ENCODE peak calls at places on chromosomes 12 and 14, in eight cellular contexts. Z, W, S, T, J, A, D and U are unnamed samples.

GRCh38 chr12:131604146-131604844 is 106.6 kb upstream of the SFSWAP start:
- DNase-seq in Z (no peak), W (no peak), S (no peak), T (no peak), J (no peak), A (no peak), D (no peak), U (no peak)

GRCh38 chr14:103126873-103127304 is 3.6 kb downstream of the TNFAIP2 start:
- DNase-seq in Z (no peak), W (peak), S (no peak), T (no peak), J (no peak), A (peak), D (no peak), U (peak)

GRCh38 chr12:47085815-47086252 is 6.1 kb upstream of the AMIGO2 start:
- DNase-seq in Z (no peak), W (peak), S (peak), T (no peak), J (no peak), A (no peak), D (no peak), U (peak)

GRCh38 chr12:124914392-124915248 is at the start of gene UBC:
- DNase-seq in Z (peak), W (peak), S (peak), T (peak), J (no peak), A (peak), D (no peak), U (peak)

GRCh38 chr12:68001486-68002466 is 12.5 kb downstream of the IFNG-AS1 start:
- DNase-seq in Z (no peak), W (no peak), S (peak), T (peak), J (no peak), A (no peak), D (no peak), U (peak)

GRCh38 chr14:32259368-32260013 is 56.4 kb upstream of the RNU6-8 start:
- DNase-seq in Z (peak), W (peak), S (peak), T (peak), J (no peak), A (peak), D (peak), U (peak)

GRCh38 chr14:95305145-95305544 is 14.6 kb downstream of the CLMN start:
- DNase-seq in Z (no peak), W (no peak), S (no peak), T (no peak), J (no peak), A (no peak), D (no peak), U (no peak)

GRCh38 chr12:58413794-58414193 is 472.4 kb downstream of the ATP23 start:
- DNase-seq in Z (no peak), W (no peak), S (peak), T (no peak), J (no peak), A (no peak), D (no peak), U (peak)

GRCh38 chr14:52124791-52125661 is 56.2 kb upstream of the NID2 start:
- DNase-seq in Z (no peak), W (no peak), S (peak), T (no peak), J (peak), A (no peak), D (no peak), U (peak)

GRCh38 chr12:103301642-103302620 is 193.8 kb downstream of the C12orf42 start:
- DNase-seq in Z (no peak), W (no peak), S (no peak), T (no peak), J (peak), A (peak), D (no peak), U (no peak)

GRCh38 chr12:52251367-52252055 is 18.5 kb downstream of the KRT7 start:
- DNase-seq in Z (no peak), W (no peak), S (peak), T (no peak), J (no peak), A (no peak), D (no peak), U (no peak)

GRCh38 chr14:52922656-52923055 is 28.2 kb downstream of the FERMT2 start:
- DNase-seq in Z (no peak), W (no peak), S (no peak), T (no peak), J (no peak), A (no peak), D (no peak), U (peak)

GRCh38 chr14:51014086-51014485 is 69.8 kb upstream of the PYGL start:
- DNase-seq in Z (no peak), W (no peak), S (no peak), T (no peak), J (no peak), A (no peak), D (no peak), U (no peak)

GRCh38 chr12:76202621-76203020 is 118.1 kb upstream of the NAP1L1 start:
- DNase-seq in Z (no peak), W (no peak), S (no peak), T (no peak), J (no peak), A (no peak), D (no peak), U (no peak)

GRCh38 chr12:92912052-92912451 is 17.0 kb downstream of the EEA1 start:
- DNase-seq in Z (no peak), W (no peak), S (no peak), T (no peak), J (no peak), A (no peak), D (no peak), U (no peak)

GRCh38 chr12:31390991-31391390 is 65.0 kb upstream of the SINHCAF start:
- DNase-seq in Z (no peak), W (no peak), S (no peak), T (no peak), J (no peak), A (no peak), D (no peak), U (no peak)

GRCh38 chr12:31387011-31387410 is 61.1 kb upstream of the SINHCAF start:
- DNase-seq in Z (no peak), W (no peak), S (no peak), T (no peak), J (no peak), A (no peak), D (no peak), U (no peak)

GRCh38 chr12:31387466-31387865 is 61.5 kb upstream of the SINHCAF start:
- DNase-seq in Z (no peak), W (no peak), S (no peak), T (no peak), J (no peak), A (no peak), D (no peak), U (no peak)

GRCh38 chr12:31388713-31389112 is 62.8 kb upstream of the SINHCAF start:
- DNase-seq in Z (no peak), W (no peak), S (no peak), T (no peak), J (no peak), A (no peak), D (no peak), U (no peak)

GRCh38 chr12:31386364-31386777 is 60.4 kb upstream of the SINHCAF start:
- DNase-seq in Z (no peak), W (no peak), S (no peak), T (no peak), J (peak), A (no peak), D (no peak), U (no peak)
- H3K4me2 ChIP-seq in Z (no peak), W (no peak), S (no peak), T (no peak), J (peak), A (no peak), D (no peak), U (no peak)

GRCh38 chr12:22628228-22628627 is 3.3 kb downstream of the ETNK1 start:
- DNase-seq in Z (no peak), W (no peak), S (no peak), T (no peak), J (no peak), A (no peak), D (no peak), U (no peak)
- TF ChIP-seq MAX in Z (no peak), W (no peak), S (no peak), T (no peak), J (no peak), A (no peak), D (no peak), U (no peak)

GRCh38 chr12:27820564-27820963 is 40.5 kb upstream of the MANSC4 start:
- DNase-seq in Z (no peak), W (no peak), S (no peak), T (no peak), J (no peak), A (no peak), D (no peak), U (peak)

GRCh38 chr12:27823038-27823437 is 43.0 kb upstream of the MANSC4 start:
- DNase-seq in Z (no peak), W (no peak), S (no peak), T (no peak), J (no peak), A (no peak), D (no peak), U (no peak)

GRCh38 chr12:27821259-27821973 is 41.4 kb upstream of the MANSC4 start:
- DNase-seq in Z (peak), W (peak), S (peak), T (peak), J (peak), A (peak), D (peak), U (peak)

GRCh38 chr12:27824126-27824842 is 44.2 kb upstream of the MANSC4 start:
- DNase-seq in Z (no peak), W (no peak), S (no peak), T (no peak), J (no peak), A (no peak), D (peak), U (no peak)

GRCh38 chr12:27822076-27822712 is 42.2 kb upstream of the MANSC4 start:
- DNase-seq in Z (peak), W (no peak), S (peak), T (no peak), J (no peak), A (no peak), D (peak), U (peak)
- H3K4me2 ChIP-seq in Z (peak), W (peak), S (peak), T (no peak), J (no peak), A (peak), D (peak), U (peak)

GRCh38 chr14:67416810-67417209 is 4.8 kb upstream of the PLEK2 start:
- DNase-seq in Z (no peak), W (no peak), S (no peak), T (no peak), J (no peak), A (no peak), D (no peak), U (no peak)

GRCh38 chr14:67411820-67412421 is at the start of gene PLEK2:
- DNase-seq in Z (peak), W (no peak), S (peak), T (no peak), J (no peak), A (peak), D (no peak), U (no peak)

GRCh38 chr14:67411375-67411774 is 590 bp downstream of the PLEK2 start:
- DNase-seq in Z (no peak), W (no peak), S (no peak), T (no peak), J (no peak), A (no peak), D (no peak), U (no peak)

GRCh38 chr14:67416085-67416484 is 4.1 kb upstream of the PLEK2 start:
- DNase-seq in Z (no peak), W (no peak), S (no peak), T (peak), J (no peak), A (no peak), D (no peak), U (no peak)

GRCh38 chr14:67413806-67414769 is 2.1 kb upstream of the PLEK2 start:
- DNase-seq in Z (peak), W (peak), S (peak), T (peak), J (peak), A (no peak), D (no peak), U (peak)
- TF ChIP-seq MAX in Z (no peak), W (no peak), S (peak), T (no peak), J (no peak), A (no peak), D (no peak), U (no peak)

GRCh38 chr14:68215628-68216027 is 396.0 kb downstream of the RAD51B start:
- DNase-seq in Z (no peak), W (no peak), S (no peak), T (no peak), J (no peak), A (no peak), D (peak), U (no peak)
- H3K4me2 ChIP-seq in Z (no peak), W (no peak), S (no peak), T (no peak), J (no peak), A (no peak), D (peak), U (no peak)

GRCh38 chr12:26091837-26092236 is 33.0 kb downstream of the BHLHE41 start:
- DNase-seq in Z (no peak), W (no peak), S (no peak), T (no peak), J (no peak), A (peak), D (no peak), U (no peak)

GRCh38 chr12:26092706-26093105 is 32.1 kb downstream of the BHLHE41 start:
- DNase-seq in Z (no peak), W (no peak), S (no peak), T (no peak), J (no peak), A (no peak), D (no peak), U (no peak)

GRCh38 chr12:26088999-26089398 is 35.8 kb downstream of the BHLHE41 start:
- DNase-seq in Z (no peak), W (no peak), S (no peak), T (no peak), J (no peak), A (no peak), D (peak), U (no peak)

DNA sequence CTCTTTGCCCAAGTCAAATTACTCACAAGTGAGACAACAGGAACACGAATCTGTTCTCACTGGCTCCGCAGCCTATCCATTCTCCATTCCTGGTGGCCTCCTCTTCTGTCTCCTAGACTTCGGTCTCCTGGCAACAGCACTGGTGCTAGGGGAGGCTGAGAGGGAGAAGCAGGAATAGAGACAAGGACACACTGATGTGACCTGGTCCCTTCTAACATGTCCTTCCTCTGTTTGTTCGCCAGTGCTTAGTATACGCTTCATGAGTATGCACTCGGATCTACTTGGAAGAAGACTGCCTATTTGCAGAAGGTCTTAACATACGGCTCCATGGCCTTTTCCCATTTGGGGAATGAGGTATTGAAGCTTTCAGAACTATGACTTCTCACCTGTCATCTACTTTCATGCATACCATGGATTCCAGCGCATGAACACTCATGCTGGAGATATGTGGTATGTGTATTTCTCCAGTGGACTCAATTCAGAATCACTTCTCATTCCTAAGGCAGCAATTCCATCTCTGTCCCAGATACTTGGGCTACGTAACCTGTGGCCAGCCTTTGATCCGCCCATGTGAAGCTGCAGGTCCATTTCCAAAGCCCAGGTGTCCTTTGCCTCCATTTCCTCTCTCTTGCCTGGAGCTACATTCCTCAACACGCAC is 33.9 kb downstream of the BHLHE41 start:
- DNase-seq in Z (no peak), W (peak), S (no peak), T (no peak), J (no peak), A (no peak), D (no peak), U (no peak)
- TF ChIP-seq MAX in Z (no peak), W (no peak), S (no peak), T (no peak), J (no peak), A (no peak), D (no peak), U (no peak)